ENCODE peak calls at places on chromosome 1, in five cellular contexts. Y, P, U, X and V are unnamed samples.

GRCh38 chr1:44905276-44905675 is 62.2 kb upstream of the PTCH2 start:
- DNase-seq in Y (no peak), P (no peak), U (no peak), X (no peak), V (no peak)

GRCh38 chr1:226872455-226872854 is 2.0 kb downstream of the PSEN2 start:
- DNase-seq in Y (no peak), P (peak; percentile 5), U (no peak), X (no peak), V (no peak)

GRCh38 chr1:222171005-222171404 is 376.9 kb downstream of the HHIPL2 start:
- DNase-seq in Y (peak; percentile 74), P (peak; percentile 5), U (peak; percentile 40), X (no peak), V (no peak)

GRCh38 chr1:53644909-53645689 is 93.9 kb downstream of the GLIS1 start:
- DNase-seq in Y (no peak), P (no peak), U (no peak), X (no peak), V (no peak)

GRCh38 chr1:47935163-47935562 is 62.0 kb downstream of the TRABD2B start:
- DNase-seq in Y (no peak), P (no peak), U (no peak), X (no peak), V (no peak)

GRCh38 chr1:169529068-169529642 is 43.4 kb upstream of the SLC19A2 start:
- DNase-seq in Y (peak; percentile 95), P (no peak), U (no peak), X (no peak), V (peak; percentile 29)

GRCh38 chr1:47796626-47797025 is 200.6 kb downstream of the TRABD2B start:
- DNase-seq in Y (no peak), P (no peak), U (no peak), X (no peak), V (no peak)

GRCh38 chr1:38953433-38953860 is 11.8 kb upstream of the RHBDL2 start:
- DNase-seq in Y (peak; percentile 87), P (no peak), U (no peak), X (no peak), V (no peak)

DNA sequence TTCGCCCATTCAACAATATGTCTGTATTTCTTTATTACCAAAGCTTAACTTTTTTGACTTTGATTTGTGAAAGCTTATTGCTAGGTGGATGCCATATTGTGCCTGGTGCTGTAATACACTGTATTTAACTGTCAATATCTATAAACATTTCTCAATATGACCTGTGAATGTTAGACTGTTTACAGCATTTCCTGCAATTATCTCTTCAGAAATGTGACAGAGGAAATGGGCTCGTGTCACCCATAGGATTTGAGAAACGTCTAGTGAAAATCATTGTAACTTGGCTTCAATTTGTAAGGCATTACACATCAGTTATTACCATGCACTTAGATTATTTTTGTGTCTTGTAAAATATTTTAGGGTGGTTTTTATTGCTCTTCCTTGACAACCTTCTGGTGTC is 237.8 kb upstream of the ADGRL2 start:
- DNase-seq in Y (no peak), P (no peak), U (no peak), X (no peak), V (no peak)
- TF ChIP-seq REST in Y (no peak), P (no peak), U (no peak), X (no peak), V (no peak)

GRCh38 chr1:58477390-58477789 is 69.1 kb downstream of the OMA1 start:
- DNase-seq in Y (no peak), P (no peak), U (no peak), X (no peak), V (no peak)
- TF ChIP-seq REST in Y (no peak), P (no peak), U (no peak), X (no peak), V (no peak)

DNA sequence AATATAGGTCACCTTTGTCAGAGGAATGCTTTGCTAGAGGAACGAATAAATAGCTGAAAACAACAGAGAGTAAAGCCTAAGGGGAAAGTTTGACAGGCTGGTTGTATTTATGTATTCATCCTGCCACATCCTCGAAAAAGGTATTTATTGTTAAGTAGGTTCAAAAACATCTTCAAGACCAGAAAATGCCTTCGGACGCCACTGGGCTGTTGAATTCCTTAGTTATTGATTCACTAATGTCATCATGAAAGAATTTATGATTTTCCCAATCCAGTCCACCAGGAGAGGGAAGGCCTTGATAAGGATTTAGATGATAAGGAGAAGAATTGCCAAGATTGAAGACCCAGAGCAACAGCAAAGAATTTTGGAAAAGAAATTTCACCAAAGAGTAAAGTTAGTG is 35.2 kb upstream of the MAB21L3 start:
- DNase-seq in Y (no peak), P (no peak), U (peak; percentile 3), X (no peak), V (no peak)
- TF ChIP-seq REST in Y (no peak), P (no peak), U (no peak), X (no peak), V (no peak)

DNA sequence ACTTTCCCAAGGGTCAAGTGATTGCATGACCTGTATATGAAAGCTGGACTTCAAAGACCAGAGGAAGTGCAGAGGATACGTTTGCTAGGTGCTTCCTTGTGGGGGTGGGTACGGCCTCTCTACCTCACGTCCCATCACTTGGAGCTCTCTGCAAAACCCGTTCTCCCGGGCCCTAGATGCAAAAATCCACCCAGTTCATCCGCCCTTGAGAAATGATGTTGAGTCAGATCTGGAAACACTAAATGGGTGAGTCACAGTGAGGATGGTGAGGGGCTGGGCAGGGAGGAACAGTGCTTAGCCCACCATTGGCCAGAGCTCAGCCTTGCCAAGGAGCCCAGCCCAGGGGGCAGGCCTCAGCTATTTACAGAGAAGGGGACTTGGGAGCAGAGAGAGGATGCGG is 14.5 kb downstream of the ARHGEF10L start:
- DNase-seq in Y (no peak), P (no peak), U (peak; percentile 45), X (no peak), V (no peak)
- TF ChIP-seq REST in Y (no peak), P (no peak), U (no peak), X (no peak), V (no peak)

GRCh38 chr1:224498574-224499170 is 64.1 kb upstream of the WDR26 start:
- DNase-seq in Y (peak; percentile 96), P (no peak), U (no peak), X (no peak), V (peak; percentile 29)

GRCh38 chr1:224502459-224503160 is 68.0 kb upstream of the WDR26 start:
- DNase-seq in Y (peak; percentile 53), P (no peak), U (no peak), X (peak; percentile 59), V (peak; percentile 49)

GRCh38 chr1:224501836-224502235 is 67.2 kb upstream of the WDR26 start:
- DNase-seq in Y (no peak), P (no peak), U (no peak), X (no peak), V (no peak)

GRCh38 chr1:224499204-224499603 is 64.6 kb upstream of the WDR26 start:
- DNase-seq in Y (no peak), P (no peak), U (no peak), X (no peak), V (no peak)

DNA sequence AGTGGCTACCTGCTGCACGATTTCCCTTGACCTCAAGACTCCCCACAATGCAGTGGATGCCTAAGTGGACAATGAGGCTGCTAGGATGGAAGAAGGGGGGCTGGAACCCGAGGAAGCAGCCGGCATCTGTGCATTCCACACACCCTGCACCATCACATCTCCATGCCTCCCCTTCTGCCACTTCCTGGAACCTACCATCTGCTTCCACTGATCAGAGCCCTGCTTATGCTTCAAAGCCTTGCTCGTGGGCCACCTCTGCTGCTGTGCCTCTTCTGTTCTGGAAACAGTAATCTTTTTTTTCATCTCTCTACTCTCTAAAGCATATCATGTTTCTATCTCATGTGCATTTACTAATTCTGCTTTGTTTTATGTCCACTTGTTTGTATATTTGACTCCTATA is 66.2 kb upstream of the WDR26 start:
- DNase-seq in Y (no peak), P (no peak), U (no peak), X (no peak), V (no peak)
- TF ChIP-seq REST in Y (no peak), P (no peak), U (no peak), X (no peak), V (no peak)

DNA sequence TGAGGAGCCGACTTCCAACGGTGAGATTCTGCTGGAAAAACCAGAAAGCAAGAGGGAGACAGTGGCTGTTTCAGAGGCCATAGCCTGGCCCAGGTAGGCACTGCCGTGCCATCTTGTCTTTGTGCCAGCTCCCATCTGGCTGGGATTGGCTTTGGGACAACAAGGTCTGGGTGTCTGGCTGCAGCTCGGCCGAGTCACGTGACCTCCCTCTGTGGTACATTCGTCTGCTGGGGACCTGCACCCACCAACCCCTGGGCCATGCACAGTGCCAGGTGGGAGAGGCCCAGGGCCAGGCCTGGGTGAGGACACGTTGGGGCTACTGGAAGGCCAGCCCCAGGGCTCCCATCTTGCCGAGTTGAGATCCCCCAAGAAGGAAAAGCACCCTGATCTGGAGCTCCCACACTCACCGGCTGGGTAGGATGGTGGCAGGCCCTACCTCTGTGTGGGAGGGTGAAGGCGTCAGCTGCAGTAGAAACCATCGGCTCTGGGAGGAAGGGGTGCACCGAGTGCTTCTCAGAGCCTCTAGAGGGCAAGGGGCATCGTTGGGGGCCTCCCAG is 25.3 kb upstream of the TTC34 start:
- DNase-seq in Y (no peak), P (no peak), U (no peak), X (no peak), V (no peak)
- TF ChIP-seq REST in Y (no peak), P (no peak), U (no peak), X (no peak), V (no peak)

DNA sequence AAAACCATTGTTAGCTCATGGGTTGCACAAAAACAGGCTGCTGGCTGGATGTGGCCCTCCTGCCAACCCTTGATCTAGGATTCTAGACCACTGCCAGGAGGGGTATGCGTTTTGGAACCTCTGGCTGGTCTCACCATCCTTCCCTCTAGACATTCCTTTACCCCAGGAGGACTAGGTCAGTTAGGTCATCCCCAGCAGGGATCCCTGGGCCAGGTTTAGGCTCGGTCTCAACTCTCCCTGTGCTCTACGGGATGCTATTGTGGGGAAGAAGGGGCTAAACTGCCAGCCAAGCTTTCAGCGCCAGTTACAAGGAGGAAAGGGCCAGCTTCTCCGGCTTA is 22.7 kb downstream of the SLC2A1 start:
- DNase-seq in Y (no peak), P (no peak), U (no peak), X (no peak), V (no peak)
- TF ChIP-seq REST in Y (no peak), P (no peak), U (no peak), X (no peak), V (no peak)

GRCh38 chr1:154418898-154419619 is 13.9 kb downstream of the IL6R start:
- DNase-seq in Y (no peak), P (no peak), U (no peak), X (no peak), V (no peak)

GRCh38 chr1:154418062-154418897 is 13.1 kb downstream of the IL6R start:
- DNase-seq in Y (no peak), P (peak; percentile 99), U (peak; percentile 95), X (no peak), V (no peak)

GRCh38 chr1:154420961-154421924 is 16.1 kb downstream of the IL6R start:
- DNase-seq in Y (no peak), P (no peak), U (no peak), X (no peak), V (no peak)

GRCh38 chr1:154420172-154420571 is 15.0 kb downstream of the IL6R start:
- DNase-seq in Y (no peak), P (peak; percentile 73), U (peak; percentile 86), X (no peak), V (no peak)

DNA sequence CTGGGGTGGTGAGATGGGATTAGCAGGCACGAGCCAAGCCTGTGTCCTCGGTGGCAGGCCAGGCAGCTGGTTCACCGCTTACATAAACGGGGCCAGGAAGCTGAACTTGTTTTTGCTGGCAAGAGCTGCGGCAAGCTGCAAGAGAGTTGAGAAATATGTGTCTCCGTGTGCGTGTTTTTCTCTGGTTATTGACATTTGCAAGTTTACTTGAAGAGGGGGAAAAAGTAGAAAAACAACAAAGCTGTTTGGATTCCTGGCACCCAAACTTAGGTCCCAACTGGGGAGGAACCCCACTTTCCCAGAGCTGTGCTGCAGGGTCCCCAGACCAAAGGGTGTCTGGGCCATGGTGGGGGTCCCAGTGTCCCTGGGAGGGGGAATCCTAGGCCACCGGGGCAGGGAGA is 14.5 kb downstream of the IL6R start:
- DNase-seq in Y (no peak), P (peak; percentile 83), U (peak; percentile 75), X (no peak), V (peak; percentile 88)
- TF ChIP-seq REST in Y (no peak), P (peak; percentile 3), U (no peak), X (no peak), V (no peak)